ENCODE peak calls at places on chromosomes 16 and 17, in seven cellular contexts. O is HFFc6, U is progenitor cell of endocrine pancreas, Q is adrenal gland, S is neural crest cell, R is cardiac fibroblast, X is AG10803. I is an unnamed sample.
A peak's percentile ranks its signal among the peaks of the same experiment; 100 is the strongest.

GRCh38 chr16:22646948-22647556 is 136.4 kb downstream of the NPIPB5 start:
- DNase-seq in X (no peak), S (no peak), Q (no peak), R (no peak), U (no peak), O (no peak), I (no peak)

GRCh38 chr16:1408171-1408837 is 6.2 kb downstream of the UNKL start:
- DNase-seq in O (peak; percentile 82), Q (peak; percentile 95), U (peak; percentile 93), X (peak; percentile 80), R (peak; percentile 93), S (peak; percentile 95), I (peak; percentile 97)

GRCh38 chr17:57121308-57122042 is 36.4 kb downstream of the AKAP1 start:
- DNase-seq in X (peak; percentile 37), S (peak; percentile 65), O (peak; percentile 47), Q (peak; percentile 55), R (peak; percentile 59), U (peak; percentile 35), I (no peak)

GRCh38 chr17:8151641-8152111 is 528 bp downstream of the PER1 start:
- DNase-seq in O (peak; percentile 63), Q (peak; percentile 79), U (no peak), X (peak; percentile 79), S (no peak), R (peak; percentile 86), I (peak; percentile 69)

GRCh38 chr16:53678756-53679334 is 24.8 kb downstream of the RPGRIP1L start:
- DNase-seq in Q (no peak), O (no peak), R (no peak), U (no peak), X (no peak), S (no peak), I (no peak)

GRCh38 chr16:69926241-69926640 is 24.9 kb upstream of the CLEC18A start:
- DNase-seq in R (no peak), U (no peak), O (no peak), Q (no peak), S (no peak), X (no peak), I (no peak)

GRCh38 chr16:3282103-3282746 is 1.1 kb upstream of the ZNF263 start:
- DNase-seq in U (peak; percentile 43), R (no peak), O (no peak), X (no peak), Q (no peak), S (no peak), I (no peak)

GRCh38 chr16:69610356-69610755 is 44.6 kb downstream of the NFAT5 start:
- DNase-seq in Q (no peak), O (no peak), R (no peak), S (no peak), X (peak; percentile 64), U (no peak), I (no peak)

GRCh38 chr17:66468241-66469087 is 166.1 kb downstream of the PRKCA start:
- DNase-seq in O (no peak), Q (no peak), U (no peak), X (peak; percentile 62), S (no peak), R (peak; percentile 41), I (no peak)

GRCh38 chr16:69399361-69399760 is 13.6 kb upstream of the TERF2 start:
- DNase-seq in O (peak; percentile 22), R (peak; percentile 39), S (no peak), U (no peak), Q (no peak), X (peak; percentile 48), I (no peak)

GRCh38 chr17:13036776-13037175 is 18.9 kb upstream of the ELAC2 start:
- DNase-seq in X (no peak), O (no peak), U (no peak), Q (no peak), R (peak; percentile 33), S (no peak), I (no peak)

GRCh38 chr16:66899945-66900688 is 18.6 kb downstream of the CDH16 start:
- DNase-seq in X (peak; percentile 51), S (no peak), U (no peak), R (peak; percentile 80), Q (peak; percentile 83), O (peak; percentile 60), I (peak; percentile 86)

GRCh38 chr16:3183445-3184139 is 4.4 kb upstream of the OR1F1 start:
- DNase-seq in O (no peak), X (no peak), S (no peak), U (no peak), R (no peak), Q (no peak), I (no peak)

GRCh38 chr17:61144137-61144536 is 255.5 kb upstream of the TBX2 start:
- DNase-seq in S (no peak), R (no peak), Q (no peak), X (no peak), O (no peak), U (no peak), I (no peak)

GRCh38 chr16:77211880-77212735 is 12.9 kb downstream of the SYCE1L start:
- DNase-seq in O (no peak), Q (peak; percentile 41), S (peak; percentile 53), U (peak; percentile 58), R (peak; percentile 38), X (no peak), I (peak; percentile 40)

GRCh38 chr17:40862985-40863733 is 3.9 kb downstream of the KRT12 start:
- DNase-seq in O (no peak), U (peak; percentile 54), X (no peak), R (peak; percentile 5), Q (no peak), S (peak; percentile 22), I (no peak)

GRCh38 chr16:67872631-67873434 is at the start of gene EDC4:
- DNase-seq in S (peak; percentile 71), R (peak; percentile 83), X (peak; percentile 79), Q (peak; percentile 83), U (peak; percentile 56), O (peak; percentile 76), I (peak; percentile 41)

GRCh38 chr17:28777178-28777577 is 33.4 kb downstream of the TRAF4 start:
- DNase-seq in S (no peak), U (no peak), Q (no peak), R (no peak), X (no peak), O (no peak), I (no peak)

GRCh38 chr16:75116081-75116910 is at the start of gene LDHD:
- DNase-seq in S (no peak), R (peak; percentile 61), O (peak; percentile 29), Q (peak; percentile 75), U (no peak), X (peak; percentile 62), I (no peak)

DNA sequence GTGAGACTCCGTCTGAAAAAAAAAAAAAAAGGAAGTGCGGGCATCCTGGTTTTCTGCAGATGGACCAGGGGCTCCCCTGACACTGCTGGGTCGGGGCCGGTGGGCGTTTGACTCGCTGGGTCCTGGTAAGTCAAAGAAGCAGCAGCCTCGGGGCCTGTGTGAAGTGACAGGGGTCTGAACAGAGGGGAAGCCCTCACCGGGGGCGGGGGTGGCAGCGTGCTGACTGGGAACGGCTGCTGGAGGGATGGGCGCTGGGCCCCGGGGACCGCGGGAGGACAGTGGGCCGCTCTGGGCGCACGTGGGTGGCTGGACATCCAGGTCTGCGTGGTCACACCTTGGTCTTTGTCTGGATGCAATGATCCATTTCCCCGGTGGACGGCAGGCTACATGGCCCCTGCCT is 8.2 kb downstream of the GALNS start:
- DNase-seq in Q (no peak), O (no peak), R (no peak), U (no peak), S (no peak), X (no peak), I (no peak)
- TF ChIP-seq CTCF in Q (no peak), O (no peak), R (no peak), U (no peak), S (no peak), X (no peak), I (no peak)

DNA sequence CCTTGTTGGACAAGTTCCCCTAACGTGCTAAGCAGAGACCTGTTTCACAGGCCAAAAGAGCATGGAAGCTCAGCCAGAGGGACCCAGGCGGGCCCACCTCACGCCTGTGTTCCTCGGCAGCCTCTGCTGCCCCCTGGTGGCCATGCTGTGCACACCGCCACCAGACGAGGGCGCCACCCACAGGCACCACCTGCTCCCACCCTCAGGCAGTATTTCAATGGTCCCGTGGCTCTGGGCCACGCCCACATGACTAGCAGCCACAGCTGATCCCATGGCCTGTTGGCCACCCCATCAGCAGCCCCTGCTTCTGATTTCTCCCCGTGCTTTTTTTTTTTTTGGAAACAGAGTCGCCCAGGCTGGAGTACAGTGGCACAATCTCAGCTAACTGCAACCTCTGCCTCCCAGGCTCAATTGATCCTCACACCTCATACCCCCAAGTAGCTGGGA is 18.9 kb downstream of the MPG start:
- DNase-seq in U (peak; percentile 76), X (peak; percentile 84), R (peak; percentile 89), Q (peak; percentile 87), O (peak; percentile 80), S (peak; percentile 83), I (peak; percentile 89)
- TF ChIP-seq CTCF in U (peak; percentile 95), X (peak; percentile 93), R (peak; percentile 99), Q (peak; percentile 99), O (peak; percentile 99), S (peak; percentile 97), I (peak; percentile 97)

GRCh38 chr16:79169239-79169638 is 431.3 kb downstream of the MAF start:
- DNase-seq in O (no peak), R (no peak), U (no peak), X (no peak), S (no peak), Q (no peak), I (no peak)
- TF ChIP-seq CTCF in O (no peak), R (no peak), U (no peak), X (no peak), S (no peak), Q (no peak), I (no peak)

GRCh38 chr16:17927015-17927414 is 409.5 kb downstream of the NPIPA8 start:
- DNase-seq in Q (no peak), O (no peak), U (no peak), X (no peak), S (no peak), R (no peak), I (no peak)

DNA sequence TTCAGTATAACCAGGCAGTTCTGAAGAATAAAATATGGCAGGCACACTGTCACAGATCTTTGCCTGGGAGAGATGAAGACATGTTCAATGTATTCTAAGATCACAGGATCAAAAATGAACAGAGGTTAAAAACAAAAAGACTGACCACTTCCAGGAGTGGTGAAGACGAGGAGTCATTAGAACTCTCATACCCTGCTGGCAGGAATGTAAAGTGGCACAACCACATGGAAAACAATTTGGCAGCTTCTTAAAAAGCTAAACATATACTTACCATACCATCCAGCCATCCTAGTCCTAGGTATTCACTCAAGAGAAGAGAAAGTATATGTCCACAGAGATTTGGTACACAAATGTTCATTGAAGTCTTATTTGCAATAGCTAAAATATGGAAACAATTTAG is 406.3 kb downstream of the NPIPA8 start:
- DNase-seq in R (no peak), O (no peak), U (no peak), Q (no peak), X (no peak), S (no peak), I (no peak)
- TF ChIP-seq CTCF in R (no peak), O (peak; percentile 52), U (peak; percentile 12), Q (no peak), X (peak; percentile 12), S (peak; percentile 38), I (no peak)